ENCODE peak calls at places on chromosomes 12 and 14, in seven cellular contexts. N is kidney epithelial cell; L is GM23248; D is activated gamma-delta T cell treated with anti-CD3 and anti-CD28 coated beads, Interleukin-2, amount 50 U/mL, for 16 hours; H is stimulated activated CD8-positive, alpha-beta memory T cell treated with anti-CD3 and anti-CD28 coated beads, Interleukin-15, amount 100 ng/mL, for 48 hours; A is H9; F is AG10803. Y is an unnamed sample.

GRCh38 chr12:94980577-94980976 is 22.9 kb downstream of the NDUFA12 start:
- DNase-seq in N (no peak), L (peak), D (no peak), H (no peak), A (no peak), F (peak), Y (no peak)

GRCh38 chr12:52787324-52787996 is 8.5 kb downstream of the KRT3 start:
- DNase-seq in N (no peak), L (no peak), D (no peak), H (no peak), A (no peak), F (no peak), Y (no peak)

GRCh38 chr14:102574840-102575478 is 17.5 kb upstream of the RCOR1 start:
- DNase-seq in N (no peak), L (no peak), D (no peak), H (no peak), A (peak), F (no peak), Y (no peak)

GRCh38 chr14:104827173-104828055 is 26.5 kb downstream of the ZBTB42 start:
- DNase-seq in N (no peak), L (peak), D (peak), H (peak), A (peak), F (peak), Y (no peak)

GRCh38 chr14:68628605-68629310 is 164.1 kb downstream of the ZFP36L1 start:
- DNase-seq in N (peak), L (no peak), D (peak), H (peak), A (peak), F (no peak), Y (peak)

GRCh38 chr12:108297424-108297823 is 41.7 kb downstream of the CMKLR1 start:
- DNase-seq in N (no peak), L (no peak), D (no peak), H (no peak), A (no peak), F (no peak), Y (no peak)

GRCh38 chr12:96989916-96990315 is 82.9 kb downstream of the NEDD1 start:
- DNase-seq in N (no peak), L (peak), D (no peak), H (no peak), A (peak), F (no peak), Y (peak)

GRCh38 chr14:103196716-103197115 is 73.5 kb downstream of the TNFAIP2 start:
- DNase-seq in N (no peak), L (no peak), D (no peak), H (no peak), A (no peak), F (no peak), Y (no peak)

GRCh38 chr12:44589697-44590096 is 286.4 kb downstream of the NELL2 start:
- DNase-seq in N (peak), L (no peak), D (no peak), H (no peak), A (no peak), F (no peak), Y (no peak)

GRCh38 chr14:34874386-34875030 is 652 bp downstream of the BAZ1A start:
- DNase-seq in N (no peak), L (peak), D (peak), H (peak), A (peak), F (peak), Y (no peak)